ENCODE peak calls at places on chromosomes 2 and 18, in five cellular contexts. One of them, this sample, is unnamed. For H3K4me1, the result is how much of the 10 kb centered on the place peaks cover.

GRCh38 chr2:85950743-85951142 is 62.0 kb upstream of the ST3GAL5 start:
- DNase-seq in heart left ventricle: no peak
- DNase-seq in GM23248: no peak
- DNase-seq in adrenal gland: no peak
- DNase-seq in ovary: no peak
- DNase-seq in this sample: no peak

GRCh38 chr18:46071894-46072867 is at the start of gene PSTPIP2:
- DNase-seq in ovary: peak
- DNase-seq in GM23248: peak
- DNase-seq in adrenal gland: peak
- DNase-seq in heart left ventricle: peak
- DNase-seq in this sample: peak

GRCh38 chr2:43024515-43024962 is 201.9 kb downstream of the ZFP36L2 start:
- DNase-seq in adrenal gland: peak
- DNase-seq in GM23248: peak
- DNase-seq in ovary: peak
- DNase-seq in heart left ventricle: peak
- DNase-seq in this sample: peak

GRCh38 chr2:119231975-119232665 is 8.5 kb downstream of the STEAP3 start:
- DNase-seq in GM23248: peak
- DNase-seq in adrenal gland: no peak
- DNase-seq in heart left ventricle: no peak
- DNase-seq in ovary: no peak
- DNase-seq in this sample: no peak

GRCh38 chr2:156476516-156477206 is 40.5 kb downstream of the GPD2 start:
- DNase-seq in heart left ventricle: no peak
- DNase-seq in GM23248: peak
- DNase-seq in adrenal gland: no peak
- DNase-seq in ovary: no peak
- DNase-seq in this sample: no peak

GRCh38 chr2:26646986-26647672 is 6.0 kb upstream of the CIB4 start:
- DNase-seq in GM23248: no peak
- DNase-seq in ovary: no peak
- DNase-seq in heart left ventricle: no peak
- DNase-seq in adrenal gland: no peak
- DNase-seq in this sample: no peak

GRCh38 chr2:147223119-147223518 is 621.7 kb upstream of the ACVR2A start:
- DNase-seq in heart left ventricle: no peak
- DNase-seq in ovary: no peak
- DNase-seq in GM23248: no peak
- DNase-seq in adrenal gland: no peak
- DNase-seq in this sample: no peak

GRCh38 chr2:109637749-109638570 is 23.8 kb downstream of the SOWAHC start:
- DNase-seq in heart left ventricle: no peak
- DNase-seq in ovary: no peak
- DNase-seq in adrenal gland: no peak
- DNase-seq in GM23248: peak
- DNase-seq in this sample: no peak

GRCh38 chr2:127400897-127401756 is 13.4 kb upstream of the MAP3K2 start:
- DNase-seq in ovary: peak
- DNase-seq in GM23248: peak
- DNase-seq in adrenal gland: no peak
- DNase-seq in heart left ventricle: no peak
- DNase-seq in this sample: no peak

GRCh38 chr2:217996345-217996744 is 6.5 kb downstream of the TNS1 start:
- DNase-seq in ovary: peak
- DNase-seq in adrenal gland: peak
- DNase-seq in GM23248: peak
- DNase-seq in heart left ventricle: no peak
- DNase-seq in this sample: peak

GRCh38 chr18:79897940-79898625 is 53.4 kb downstream of the SLC66A2 start:
- DNase-seq in adrenal gland: no peak
- DNase-seq in GM23248: no peak
- DNase-seq in ovary: no peak
- DNase-seq in heart left ventricle: no peak
- DNase-seq in this sample: no peak

GRCh38 chr18:36899289-36899688 is 70.4 kb downstream of the KIAA1328 start:
- DNase-seq in adrenal gland: no peak
- DNase-seq in ovary: no peak
- DNase-seq in heart left ventricle: no peak
- DNase-seq in GM23248: peak
- DNase-seq in this sample: no peak

GRCh38 chr2:53724511-53724910 is 43.1 kb upstream of the CHAC2 start:
- DNase-seq in heart left ventricle: no peak
- DNase-seq in GM23248: peak
- DNase-seq in adrenal gland: no peak
- DNase-seq in ovary: no peak
- DNase-seq in this sample: no peak

GRCh38 chr18:77091366-77091765 is 41.2 kb downstream of the MBP start:
- DNase-seq in GM23248: no peak
- DNase-seq in ovary: no peak
- DNase-seq in adrenal gland: no peak
- DNase-seq in heart left ventricle: no peak
- DNase-seq in this sample: no peak

GRCh38 chr18:77090546-77091200 is 41.9 kb downstream of the MBP start:
- DNase-seq in heart left ventricle: no peak
- DNase-seq in adrenal gland: no peak
- DNase-seq in ovary: no peak
- DNase-seq in GM23248: no peak
- DNase-seq in this sample: no peak

GRCh38 chr18:77089796-77090285 is 42.7 kb downstream of the MBP start:
- DNase-seq in ovary: no peak
- DNase-seq in GM23248: no peak
- DNase-seq in heart left ventricle: no peak
- DNase-seq in adrenal gland: no peak
- DNase-seq in this sample: no peak

GRCh38 chr18:77087391-77088141 is 45.0 kb downstream of the MBP start:
- DNase-seq in heart left ventricle: peak
- DNase-seq in GM23248: peak
- DNase-seq in ovary: peak
- DNase-seq in adrenal gland: no peak
- DNase-seq in this sample: no peak

DNA sequence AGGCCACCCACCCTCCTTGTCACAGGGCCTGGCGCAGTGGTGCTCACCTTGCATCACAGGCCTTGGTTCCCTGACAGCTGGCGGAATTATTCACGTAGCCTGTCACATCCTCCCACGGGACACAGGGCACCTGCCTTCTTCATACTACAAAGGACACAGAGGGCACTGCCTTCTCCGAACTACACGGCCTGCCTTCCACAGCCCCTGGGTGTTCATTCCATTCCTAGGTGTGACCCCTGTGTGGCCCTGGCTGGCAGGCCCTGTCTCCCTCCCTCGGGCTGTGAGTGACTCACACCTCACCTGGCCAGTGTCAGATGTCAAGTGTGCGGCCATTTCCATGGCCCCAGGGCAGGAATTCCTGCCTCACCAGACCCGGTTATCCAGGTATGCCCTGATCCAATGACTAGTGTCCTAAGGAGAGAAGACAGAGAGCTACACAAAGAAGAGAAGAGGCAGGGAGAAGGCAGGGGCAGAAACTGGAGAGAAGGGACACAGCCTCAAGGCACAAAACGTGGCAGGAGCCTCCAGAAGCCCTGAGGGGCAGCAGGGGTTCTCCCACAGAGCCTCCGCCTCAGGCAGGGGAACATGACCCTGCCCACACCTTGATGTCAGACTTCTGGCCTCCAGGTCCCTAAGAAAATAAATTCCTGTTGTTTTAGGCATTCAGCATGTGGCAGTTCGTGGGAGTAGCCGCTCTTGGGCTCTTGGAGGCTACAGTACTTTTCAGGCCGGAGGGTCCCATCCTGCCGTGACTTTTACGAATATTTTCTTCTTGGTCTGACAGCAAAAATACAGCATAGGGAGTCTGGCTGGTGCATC is 43.4 kb downstream of the MBP start:
- DNase-seq in ovary: no peak
- DNase-seq in GM23248: no peak
- DNase-seq in adrenal gland: no peak
- DNase-seq in heart left ventricle: no peak
- DNase-seq in this sample: peak
- H3K4me1 ChIP-seq in ovary: under half
- H3K4me1 ChIP-seq in GM23248: under half
- H3K4me1 ChIP-seq in adrenal gland: under half
- H3K4me1 ChIP-seq in heart left ventricle: under half
- H3K4me1 ChIP-seq in this sample: under half

GRCh38 chr2:24914713-24915112 is 5.3 kb downstream of the ADCY3 start:
- DNase-seq in ovary: no peak
- DNase-seq in heart left ventricle: no peak
- DNase-seq in GM23248: no peak
- DNase-seq in adrenal gland: no peak
- DNase-seq in this sample: no peak
- H3K4me1 ChIP-seq in ovary: under half
- H3K4me1 ChIP-seq in heart left ventricle: under half
- H3K4me1 ChIP-seq in GM23248: under half
- H3K4me1 ChIP-seq in adrenal gland: under half
- H3K4me1 ChIP-seq in this sample: under half

GRCh38 chr2:239748811-239749210 is 276.3 kb downstream of the NDUFA10 start:
- DNase-seq in adrenal gland: no peak
- DNase-seq in heart left ventricle: no peak
- DNase-seq in GM23248: no peak
- DNase-seq in ovary: no peak
- DNase-seq in this sample: no peak
- H3K4me1 ChIP-seq in adrenal gland: under half
- H3K4me1 ChIP-seq in heart left ventricle: under half
- H3K4me1 ChIP-seq in GM23248: under half
- H3K4me1 ChIP-seq in ovary: under half
- H3K4me1 ChIP-seq in this sample: under half

GRCh38 chr2:45788401-45788800 is 136.9 kb downstream of the PRKCE start:
- DNase-seq in GM23248: no peak
- DNase-seq in heart left ventricle: no peak
- DNase-seq in ovary: no peak
- DNase-seq in adrenal gland: no peak
- DNase-seq in this sample: no peak
- H3K4me1 ChIP-seq in GM23248: under half
- H3K4me1 ChIP-seq in heart left ventricle: under half
- H3K4me1 ChIP-seq in ovary: under half
- H3K4me1 ChIP-seq in adrenal gland: under half
- H3K4me1 ChIP-seq in this sample: under half

DNA sequence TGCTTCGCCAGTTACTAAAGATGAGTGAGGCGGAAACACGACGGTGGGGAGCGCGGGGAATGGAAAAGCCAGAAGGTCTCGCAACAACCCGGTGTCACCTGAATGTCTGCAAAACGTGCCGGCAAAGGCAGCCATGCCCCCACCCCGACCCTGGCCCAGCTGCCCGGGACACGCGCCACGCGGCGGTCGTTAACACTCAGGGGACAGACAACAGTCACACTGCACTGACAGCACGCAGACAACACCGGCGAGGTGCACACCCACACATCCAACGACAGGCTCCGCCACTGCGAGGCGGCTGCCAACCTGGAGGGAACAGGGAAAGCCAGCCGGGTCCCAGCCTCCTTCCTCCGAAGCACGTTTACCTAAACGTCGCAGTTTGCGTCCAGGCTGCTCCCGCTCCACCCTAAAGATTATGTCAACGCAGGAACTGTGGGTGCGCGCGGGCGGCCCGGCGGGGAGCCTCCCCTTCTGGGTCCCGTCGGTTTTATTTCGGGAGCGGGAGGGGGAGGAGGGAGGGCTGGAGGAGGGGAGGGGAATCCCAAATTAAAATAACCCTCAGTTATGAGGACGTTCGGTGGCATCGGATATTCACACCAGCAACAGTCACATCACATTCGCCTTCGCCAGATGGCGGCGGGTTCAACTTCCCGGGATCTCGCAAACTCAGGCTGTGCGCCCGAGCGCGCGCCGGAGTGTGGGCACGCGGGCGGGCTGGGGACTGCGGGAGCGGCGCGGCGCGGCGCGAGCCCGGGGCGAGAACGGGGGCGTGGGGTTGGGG is 694 bp downstream of the PTGR3 start:
- DNase-seq in ovary: peak
- DNase-seq in adrenal gland: peak
- DNase-seq in GM23248: peak
- DNase-seq in heart left ventricle: peak
- DNase-seq in this sample: peak
- H3K4me1 ChIP-seq in ovary: under half
- H3K4me1 ChIP-seq in adrenal gland: under half
- H3K4me1 ChIP-seq in GM23248: under half
- H3K4me1 ChIP-seq in heart left ventricle: under half
- H3K4me1 ChIP-seq in this sample: half or more

This sample was measured in body of pancreas.